ENCODE peak calls at places on chromosomes 11 and 22, in five cellular contexts. G is ELR; A is stimulated activated CD8-positive, alpha-beta memory T cell treated with anti-CD3 and anti-CD28 coated beads, Interleukin-15, amount 100 ng/mL, for 4 hours; W is naive thymus-derived CD8-positive, alpha-beta T cell; O is activated naive CD8-positive, alpha-beta T cell treated with anti-CD3 and anti-CD28 coated beads for 36 hours. E is an unnamed sample.

GRCh38 chr11:227824-228223 is 8.3 kb downstream of the SIRT3 start:
- DNase-seq in G (no peak), A (no peak), W (no peak), O (no peak), E (no peak)

GRCh38 chr11:6638437-6638836 is 17.2 kb downstream of the DCHS1 start:
- DNase-seq in G (peak), A (no peak), W (no peak), O (no peak), E (no peak)

GRCh38 chr22:49057910-49058309 is 769.8 kb downstream of the BRD1 start:
- DNase-seq in G (no peak), A (no peak), W (no peak), O (no peak), E (no peak)

GRCh38 chr11:66704659-66705360 is 24.2 kb downstream of the SPTBN2 start:
- DNase-seq in G (no peak), A (no peak), W (no peak), O (no peak), E (no peak)

GRCh38 chr11:68256331-68256741 is 15.4 kb downstream of the C11orf24 start:
- DNase-seq in G (peak), A (no peak), W (no peak), O (no peak), E (no peak)

GRCh38 chr11:93221539-93221938 is 23.7 kb upstream of the SLC36A4 start:
- DNase-seq in G (no peak), A (no peak), W (no peak), O (no peak), E (no peak)

GRCh38 chr22:41517172-41518047 is 26.9 kb downstream of the POLR3H start:
- DNase-seq in G (peak), A (no peak), W (peak), O (no peak), E (no peak)

GRCh38 chr11:15800121-15800800 is 556.1 kb downstream of the SOX6 start:
- DNase-seq in G (peak), A (no peak), W (no peak), O (no peak), E (no peak)

GRCh38 chr11:57311109-57311936 is 13.4 kb downstream of the TNKS1BP1 start:
- DNase-seq in G (peak), A (no peak), W (peak), O (peak), E (no peak)

GRCh38 chr11:7286178-7286577 is 34.5 kb downstream of the SYT9 start:
- DNase-seq in G (no peak), A (no peak), W (no peak), O (no peak), E (no peak)